ENCODE peak calls at places on chromosomes 7 and 10, in eight cellular contexts. Z, P, Y, B, A, H, E and G are unnamed samples. For H3K36me3, the result is how much of the 10 kb centered on the place peaks cover.

GRCh38 chr10:106898441-106898840 is 266.1 kb downstream of the SORCS1 start:
- DNase-seq in B (no peak), Z (no peak), Y (no peak), H (no peak), A (no peak), P (no peak), E (no peak), G (no peak)

GRCh38 chr7:22821702-22822485 is 755 bp downstream of the TOMM7 start:
- DNase-seq in P (no peak), A (no peak), H (no peak), E (no peak), B (no peak), Z (no peak), Y (no peak), G (no peak)

GRCh38 chr7:128705891-128706333 is 33.2 kb upstream of the CALU start:
- DNase-seq in A (no peak), Z (no peak), Y (no peak), P (no peak), E (no peak), H (no peak), B (no peak), G (no peak)

GRCh38 chr7:22935269-22935668 is 78.7 kb downstream of the HYCC1 start:
- DNase-seq in P (no peak), E (no peak), H (no peak), Y (no peak), A (no peak), Z (no peak), B (no peak), G (no peak)

GRCh38 chr10:115093776-115094361 is 704 bp downstream of the ATRNL1 start:
- DNase-seq in Y (no peak), B (peak), P (no peak), A (no peak), E (no peak), H (no peak), Z (no peak), G (peak)

GRCh38 chr7:90579181-90579688 is 16.9 kb upstream of the CDK14 start:
- DNase-seq in A (no peak), B (no peak), E (no peak), P (no peak), H (no peak), Z (peak), Y (no peak), G (no peak)

GRCh38 chr10:12489357-12489756 is 140.0 kb downstream of the CAMK1D start:
- DNase-seq in Y (no peak), E (no peak), A (no peak), Z (no peak), B (no peak), H (no peak), P (no peak), G (no peak)

GRCh38 chr7:123271231-123271630 is 71.5 kb upstream of the SLC13A1 start:
- DNase-seq in Z (no peak), H (no peak), P (no peak), B (no peak), A (no peak), E (no peak), Y (no peak), G (no peak)

GRCh38 chr7:144525956-144526355 is 122.5 kb upstream of the NOBOX start:
- DNase-seq in Z (no peak), B (no peak), Y (no peak), H (no peak), P (no peak), E (no peak), A (no peak), G (no peak)

GRCh38 chr10:132197271-132198067 is 10.7 kb downstream of the DPYSL4 start:
- DNase-seq in B (no peak), P (no peak), A (no peak), Y (no peak), H (no peak), Z (no peak), E (no peak), G (no peak)

GRCh38 chr10:85008493-85009181 is 680.2 kb downstream of the CCSER2 start:
- DNase-seq in Y (no peak), B (no peak), E (no peak), Z (no peak), P (no peak), A (peak), H (no peak), G (no peak)

GRCh38 chr10:31751401-31752080 is 177.1 kb downstream of the ARHGAP12 start:
- DNase-seq in P (no peak), E (no peak), B (no peak), Y (no peak), Z (no peak), A (peak), H (no peak), G (no peak)

GRCh38 chr10:12349628-12350166 is 350 bp downstream of the CAMK1D start:
- DNase-seq in E (no peak), Y (peak), P (no peak), H (no peak), B (no peak), Z (no peak), A (no peak), G (no peak)

GRCh38 chr10:101292194-101293006 is 61.6 kb upstream of the BTRC start:
- DNase-seq in P (no peak), Z (no peak), E (no peak), H (no peak), B (peak), A (no peak), Y (no peak), G (no peak)

GRCh38 chr7:50359995-50360925 is 55.7 kb downstream of the IKZF1 start:
- DNase-seq in Z (no peak), E (no peak), A (no peak), Y (peak), P (no peak), B (no peak), H (no peak), G (peak)

GRCh38 chr10:35643151-35643975 is 1.3 kb upstream of the FZD8 start:
- DNase-seq in A (peak), E (no peak), B (peak), P (peak), Y (peak), Z (peak), H (no peak), G (peak)

GRCh38 chr10:7027913-7028808 is 382.7 kb downstream of the SFMBT2 start:
- DNase-seq in P (no peak), Y (no peak), B (no peak), Z (no peak), E (no peak), A (no peak), H (no peak), G (no peak)

GRCh38 chr7:40810274-40810673 is 675.5 kb downstream of the SUGCT start:
- DNase-seq in P (no peak), E (no peak), H (no peak), Z (no peak), A (no peak), Y (no peak), B (no peak), G (no peak)

GRCh38 chr7:5596046-5596895 is 172.6 kb upstream of the TNRC18 start:
- DNase-seq in Z (peak), B (peak), Y (peak), H (peak), A (peak), P (peak), E (no peak), G (peak)

GRCh38 chr10:32210306-32211045 is 136.5 kb downstream of the EPC1 start:
- DNase-seq in Y (no peak), H (no peak), E (no peak), A (no peak), Z (no peak), P (no peak), B (peak), G (peak)

GRCh38 chr7:7883394-7883793 is 85.2 kb upstream of the GLCCI1 start:
- DNase-seq in Z (no peak), P (no peak), Y (no peak), E (no peak), A (no peak), H (no peak), B (no peak), G (no peak)

GRCh38 chr7:37657798-37658197 is 25.8 kb upstream of the GPR141 start:
- DNase-seq in Y (no peak), H (no peak), B (no peak), E (no peak), P (no peak), Z (no peak), A (no peak), G (no peak)

GRCh38 chr7:38558786-38559185 is 72.4 kb downstream of the AMPH start:
- DNase-seq in H (no peak), Y (no peak), B (no peak), A (no peak), Z (no peak), E (no peak), P (no peak), G (no peak)

GRCh38 chr7:137916980-137917645 is 70.3 kb upstream of the DGKI start:
- DNase-seq in Y (no peak), H (no peak), Z (no peak), A (no peak), E (no peak), B (no peak), P (no peak), G (no peak)

GRCh38 chr7:110987130-110987693 is 103.7 kb upstream of the LRRN3 start:
- DNase-seq in Z (no peak), B (no peak), Y (no peak), H (no peak), P (no peak), E (no peak), A (no peak), G (no peak)

GRCh38 chr10:109126541-109126940 is 796.8 kb downstream of the XPNPEP1 start:
- DNase-seq in H (no peak), Y (no peak), B (no peak), A (no peak), P (no peak), E (no peak), Z (no peak), G (no peak)

GRCh38 chr7:44257618-44258422 is 57.0 kb downstream of the YKT6 start:
- DNase-seq in A (peak), E (no peak), Y (no peak), P (peak), Z (peak), B (no peak), H (peak), G (peak)
- TF ChIP-seq POLR2AphosphoS5 in A (peak), E (no peak), Y (no peak), P (peak), Z (no peak), B (no peak), H (no peak), G (no peak)

GRCh38 chr10:29734640-29734979 is 99.8 kb upstream of the SVIL start:
- DNase-seq in A (no peak), B (no peak), H (no peak), P (no peak), Z (no peak), E (no peak), Y (no peak), G (no peak)

GRCh38 chr10:29736325-29737208 is 101.8 kb upstream of the SVIL start:
- DNase-seq in P (peak), B (peak), Z (peak), A (peak), E (no peak), H (no peak), Y (peak), G (peak)

GRCh38 chr10:29737209-29737565 is 102.4 kb upstream of the SVIL start:
- DNase-seq in Y (no peak), H (no peak), P (no peak), E (no peak), Z (no peak), B (peak), A (no peak), G (no peak)

GRCh38 chr10:29734980-29735627 is 100.3 kb upstream of the SVIL start:
- DNase-seq in B (peak), E (no peak), H (no peak), Y (peak), P (peak), A (peak), Z (peak), G (peak)

DNA sequence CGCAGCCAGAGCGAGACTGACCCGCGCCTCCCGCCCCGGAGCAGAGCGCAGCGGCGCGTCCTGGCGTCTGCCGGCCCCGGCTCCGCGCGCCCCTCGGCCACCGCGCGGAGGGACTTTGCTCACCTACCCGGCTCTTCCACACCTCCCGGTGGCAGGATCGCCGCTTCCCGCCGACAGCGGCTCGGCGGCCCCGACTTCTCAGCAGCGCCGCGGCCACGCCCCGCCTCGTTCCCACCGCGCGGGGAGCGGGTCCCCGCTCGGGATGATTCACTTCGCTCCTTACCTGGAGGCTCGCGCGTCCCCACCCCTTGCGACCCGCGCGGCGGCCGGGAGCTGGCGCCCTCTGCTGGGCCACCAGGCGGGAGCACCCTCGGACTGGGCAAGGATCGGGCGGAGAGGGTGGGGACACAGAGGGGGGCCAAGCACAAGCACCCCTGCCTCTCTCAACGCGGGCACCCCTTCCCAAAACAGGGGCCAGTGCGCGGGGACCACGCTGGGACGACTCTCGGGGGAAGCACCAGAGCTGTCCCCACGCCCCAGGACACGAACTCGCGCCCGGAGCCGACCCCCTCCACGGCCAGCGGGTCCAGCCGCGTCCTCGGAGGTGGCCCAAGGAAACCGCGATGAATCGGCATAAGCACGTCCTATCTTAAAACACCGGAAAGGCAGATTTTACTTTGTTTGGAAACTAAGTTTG is 101.0 kb upstream of the SVIL start:
- DNase-seq in Y (peak), P (peak), Z (peak), A (peak), E (peak), H (peak), B (peak), G (peak)
- H3K36me3 ChIP-seq in Y (under half), P (under half), Z (under half), A (under half), E (under half), H (under half), B (under half), G (under half)

GRCh38 chr10:97686301-97686961 is 610 bp downstream of the AVPI1 start:
- DNase-seq in P (no peak), B (no peak), A (no peak), Z (no peak), E (no peak), H (no peak), Y (no peak), G (no peak)

GRCh38 chr10:97686962-97687784 is at the start of gene AVPI1:
- DNase-seq in B (peak), Y (peak), E (peak), Z (peak), H (peak), P (peak), A (peak), G (peak)

GRCh38 chr10:97690138-97690537 is 3.1 kb upstream of the AVPI1 start:
- DNase-seq in H (no peak), E (no peak), A (no peak), Y (no peak), B (no peak), Z (peak), P (no peak), G (no peak)

GRCh38 chr10:97689637-97690036 is 2.6 kb upstream of the AVPI1 start:
- DNase-seq in E (no peak), Y (no peak), A (peak), H (no peak), P (peak), B (peak), Z (no peak), G (no peak)

DNA sequence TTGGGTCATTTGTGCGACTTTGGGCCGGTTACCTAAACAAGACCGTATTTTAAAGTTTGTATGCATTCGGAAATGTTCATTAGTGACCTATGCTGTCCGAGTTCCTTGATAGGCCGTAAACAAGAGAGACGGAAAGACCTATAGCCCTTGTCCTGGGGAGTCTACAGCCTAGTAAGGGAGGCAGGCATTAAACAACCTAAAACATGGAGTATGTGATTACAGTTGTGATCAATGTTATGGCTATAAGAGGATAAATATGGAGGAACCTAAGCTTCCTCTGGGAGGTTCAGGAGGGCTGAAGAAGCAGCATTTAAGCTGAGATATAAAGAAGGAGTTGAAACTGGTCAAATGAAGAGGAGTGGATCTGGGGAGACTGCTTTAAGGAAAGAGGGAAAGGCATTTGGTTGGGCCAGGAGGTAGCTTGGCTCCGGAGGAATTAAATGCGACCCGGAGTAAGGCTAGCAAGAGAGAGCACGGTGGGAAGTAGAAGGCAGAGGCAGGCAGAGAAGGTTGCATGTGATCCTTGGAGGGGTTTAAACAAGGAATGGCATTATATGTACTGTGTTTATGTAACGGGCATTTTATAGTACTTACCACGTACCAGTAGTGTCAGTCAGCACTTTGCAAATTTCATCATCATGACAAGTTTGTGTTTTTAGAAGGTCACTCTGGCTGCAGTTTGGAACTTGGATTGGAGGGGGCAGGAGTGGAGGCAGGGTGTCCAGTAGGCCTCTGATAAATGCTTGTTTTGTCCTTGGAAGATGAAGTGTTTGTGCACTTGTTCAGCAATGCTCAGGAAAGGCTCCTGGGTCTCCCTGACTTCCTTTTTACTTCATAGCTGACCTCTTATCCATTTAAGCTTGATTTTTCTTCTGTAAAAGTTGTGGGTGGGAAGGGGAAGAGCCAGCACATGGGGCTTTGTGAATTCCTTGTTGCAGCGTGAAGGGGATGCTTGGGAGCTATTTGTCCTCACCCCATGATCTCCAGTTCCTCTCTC is 1.0 kb upstream of the AVPI1 start:
- DNase-seq in P (no peak), Y (peak), E (no peak), B (peak), H (no peak), A (peak), Z (no peak), G (no peak)
- TF ChIP-seq POLR2AphosphoS5 in P (peak), Y (peak), E (peak), B (no peak), H (no peak), A (peak), Z (no peak), G (no peak)

GRCh38 chr7:1114088-1114487 is 26.2 kb downstream of the GPER1 start:
- DNase-seq in A (no peak), P (no peak), B (no peak), Z (no peak), E (no peak), H (no peak), Y (no peak), G (no peak)
- H3K36me3 ChIP-seq in A (under half), P (under half), B (under half), Z (under half), E (under half), H (under half), Y (under half), G (under half)

DNA sequence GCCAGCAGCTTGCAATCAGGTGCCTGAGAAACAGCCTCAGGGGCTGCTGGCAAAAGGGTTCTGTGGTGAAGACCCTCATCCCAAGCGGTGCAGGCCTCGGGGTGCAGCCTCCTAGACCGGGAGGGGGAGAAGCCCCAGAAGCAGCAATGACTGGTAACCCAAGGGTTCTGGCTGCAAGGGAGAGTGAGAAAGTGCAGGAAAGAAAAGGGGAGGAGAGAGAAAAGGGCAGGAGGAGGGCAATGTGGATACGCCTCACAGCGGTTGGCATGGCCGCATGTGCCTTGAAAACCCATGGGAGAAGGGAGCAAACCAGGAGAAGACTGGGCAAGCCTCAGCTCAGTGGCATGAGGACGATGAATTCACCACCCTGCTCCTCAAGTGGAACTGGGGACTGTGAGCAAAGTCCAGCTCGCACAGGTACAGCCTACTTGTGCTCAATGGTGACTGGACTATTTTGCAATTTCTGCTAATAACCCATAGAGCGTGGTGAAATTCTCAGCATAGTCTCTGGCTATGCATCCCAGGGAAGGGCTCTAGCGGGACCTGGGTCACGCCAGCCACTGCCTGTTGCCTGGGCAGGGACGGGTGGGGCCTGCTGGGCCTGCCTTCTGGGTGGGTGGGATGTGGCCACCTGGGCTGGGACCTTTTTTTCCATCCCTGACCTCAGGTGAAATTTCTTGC is 6.2 kb downstream of the CLRN3 start:
- DNase-seq in H (no peak), B (no peak), P (no peak), A (no peak), Y (no peak), Z (no peak), E (no peak), G (peak)
- TF ChIP-seq POLR2AphosphoS5 in H (no peak), B (no peak), P (no peak), A (no peak), Y (no peak), Z (no peak), E (no peak), G (peak)

DNA sequence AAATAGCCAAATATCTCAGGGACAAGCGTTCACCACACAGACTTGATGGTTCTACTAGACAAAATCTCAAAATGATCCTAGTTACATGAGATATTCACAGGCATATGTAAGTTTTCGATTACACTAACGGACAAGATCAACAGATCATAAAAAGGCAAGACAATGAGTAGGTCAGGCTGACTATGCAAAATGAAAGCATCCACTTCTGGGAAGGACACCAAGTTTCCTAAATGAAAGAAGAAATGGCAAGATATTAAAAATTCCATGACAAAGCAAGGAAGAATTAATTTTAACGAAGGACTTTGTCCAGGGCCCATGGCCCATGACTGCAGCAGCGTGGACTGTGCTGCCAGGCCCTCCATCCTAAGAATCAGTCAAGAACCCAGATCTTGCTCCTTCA is 182.3 kb upstream of the FRMD4A start:
- DNase-seq in Z (no peak), P (no peak), H (no peak), E (no peak), A (no peak), B (no peak), Y (no peak), G (no peak)
- H3K36me3 ChIP-seq in Z (under half), P (half or more), H (under half), E (under half), A (under half), B (under half), Y (under half), G (under half)

GRCh38 chr10:3426190-3426845 is 253.7 kb upstream of the PITRM1 start:
- DNase-seq in P (no peak), H (no peak), Y (no peak), E (no peak), A (no peak), Z (no peak), B (no peak), G (peak)
- TF ChIP-seq POLR2AphosphoS5 in P (no peak), H (no peak), Y (no peak), E (no peak), A (no peak), Z (no peak), B (no peak), G (peak)